ENCODE peak calls at places on chromosomes 7 and 10, in five cellular contexts. One of them, this sample, is unnamed.

GRCh38 chr10:123970207-123970926 is 78.8 kb upstream of the CPXM2 start:
- DNase-seq in fibroblast of lung: no peak
- DNase-seq in astrocyte: no peak
- DNase-seq in endodermal cell: peak; percentile 69
- DNase-seq in colonic mucosa: no peak
- DNase-seq in this sample: peak; percentile 46

GRCh38 chr10:23373156-23373555 is 28.6 kb upstream of the C10orf67 start:
- DNase-seq in fibroblast of lung: no peak
- DNase-seq in astrocyte: no peak
- DNase-seq in endodermal cell: no peak
- DNase-seq in colonic mucosa: no peak
- DNase-seq in this sample: no peak

GRCh38 chr10:122290334-122290733 is 19.2 kb downstream of the BTBD16 start:
- DNase-seq in fibroblast of lung: no peak
- DNase-seq in astrocyte: no peak
- DNase-seq in endodermal cell: no peak
- DNase-seq in colonic mucosa: no peak
- DNase-seq in this sample: no peak

GRCh38 chr7:150778738-150779301 is 21.3 kb downstream of the TMEM176B start:
- DNase-seq in fibroblast of lung: peak; percentile 64
- DNase-seq in astrocyte: peak; percentile 23
- DNase-seq in endodermal cell: peak; percentile 93
- DNase-seq in colonic mucosa: peak; percentile 93
- DNase-seq in this sample: peak; percentile 89

GRCh38 chr10:75469018-75469616 is 37.7 kb downstream of the LRMDA start:
- DNase-seq in fibroblast of lung: peak; percentile 99
- DNase-seq in astrocyte: peak; percentile 89
- DNase-seq in endodermal cell: no peak
- DNase-seq in colonic mucosa: peak; percentile 26
- DNase-seq in this sample: no peak

GRCh38 chr10:103839867-103840746 is 15.3 kb downstream of the SH3PXD2A start:
- DNase-seq in fibroblast of lung: no peak
- DNase-seq in astrocyte: no peak
- DNase-seq in endodermal cell: peak; percentile 98
- DNase-seq in colonic mucosa: peak; percentile 72
- DNase-seq in this sample: no peak

GRCh38 chr7:714251-714671 is 12.2 kb upstream of the DNAAF5 start:
- DNase-seq in fibroblast of lung: no peak
- DNase-seq in astrocyte: no peak
- DNase-seq in endodermal cell: no peak
- DNase-seq in colonic mucosa: no peak
- DNase-seq in this sample: peak; percentile 46

GRCh38 chr10:112953075-112953501 is 3.0 kb downstream of the TCF7L2 start:
- DNase-seq in fibroblast of lung: no peak
- DNase-seq in astrocyte: peak; percentile 26
- DNase-seq in endodermal cell: peak; percentile 76
- DNase-seq in colonic mucosa: peak; percentile 51
- DNase-seq in this sample: peak; percentile 83

GRCh38 chr7:34389332-34390078 is 268.5 kb upstream of the NPSR1 start:
- DNase-seq in fibroblast of lung: no peak
- DNase-seq in astrocyte: no peak
- DNase-seq in endodermal cell: peak; percentile 41
- DNase-seq in colonic mucosa: no peak
- DNase-seq in this sample: no peak

GRCh38 chr10:85646312-85646711 is 720.3 kb downstream of the GRID1 start:
- DNase-seq in fibroblast of lung: no peak
- DNase-seq in astrocyte: peak; percentile 44
- DNase-seq in endodermal cell: peak; percentile 10
- DNase-seq in colonic mucosa: no peak
- DNase-seq in this sample: no peak

GRCh38 chr10:80662429-80663211 is 124.9 kb downstream of the SH2D4B start:
- DNase-seq in fibroblast of lung: peak; percentile 78
- DNase-seq in astrocyte: peak; percentile 59
- DNase-seq in endodermal cell: peak; percentile 97
- DNase-seq in colonic mucosa: peak; percentile 85
- DNase-seq in this sample: peak; percentile 88

GRCh38 chr10:32459072-32459703 is 13.2 kb downstream of the CCDC7 start:
- DNase-seq in fibroblast of lung: no peak
- DNase-seq in astrocyte: no peak
- DNase-seq in endodermal cell: no peak
- DNase-seq in colonic mucosa: no peak
- DNase-seq in this sample: no peak

GRCh38 chr10:88012627-88013026 is 149.2 kb downstream of the PTEN start:
- DNase-seq in fibroblast of lung: no peak
- DNase-seq in astrocyte: no peak
- DNase-seq in endodermal cell: no peak
- DNase-seq in colonic mucosa: no peak
- DNase-seq in this sample: no peak

GRCh38 chr10:24446739-24447138 is 237.8 kb downstream of the KIAA1217 start:
- DNase-seq in fibroblast of lung: peak; percentile 95
- DNase-seq in astrocyte: peak; percentile 98
- DNase-seq in endodermal cell: no peak
- DNase-seq in colonic mucosa: no peak
- DNase-seq in this sample: no peak

GRCh38 chr7:115558186-115558585 is 472.4 kb downstream of the TFEC start:
- DNase-seq in fibroblast of lung: peak; percentile 61
- DNase-seq in astrocyte: peak; percentile 58
- DNase-seq in endodermal cell: no peak
- DNase-seq in colonic mucosa: no peak
- DNase-seq in this sample: no peak

GRCh38 chr7:112092306-112093090 is 113.7 kb downstream of the DOCK4 start:
- DNase-seq in fibroblast of lung: no peak
- DNase-seq in astrocyte: no peak
- DNase-seq in endodermal cell: no peak
- DNase-seq in colonic mucosa: no peak
- DNase-seq in this sample: no peak

GRCh38 chr10:87685832-87686589 is 26.3 kb downstream of the PAPSS2 start:
- DNase-seq in fibroblast of lung: peak; percentile 30
- DNase-seq in astrocyte: no peak
- DNase-seq in endodermal cell: no peak
- DNase-seq in colonic mucosa: no peak
- DNase-seq in this sample: no peak

GRCh38 chr7:30412810-30413504 is 65.6 kb downstream of the NOD1 start:
- DNase-seq in fibroblast of lung: peak; percentile 88
- DNase-seq in astrocyte: peak; percentile 71
- DNase-seq in endodermal cell: peak; percentile 83
- DNase-seq in colonic mucosa: no peak
- DNase-seq in this sample: no peak

GRCh38 chr7:147858421-147858820 is 732.1 kb upstream of the C7orf33 start:
- DNase-seq in fibroblast of lung: no peak
- DNase-seq in astrocyte: no peak
- DNase-seq in endodermal cell: no peak
- DNase-seq in colonic mucosa: no peak
- DNase-seq in this sample: no peak

GRCh38 chr7:8037151-8037550 is 68.6 kb downstream of the GLCCI1 start:
- DNase-seq in fibroblast of lung: no peak
- DNase-seq in astrocyte: peak; percentile 9
- DNase-seq in endodermal cell: no peak
- DNase-seq in colonic mucosa: no peak
- DNase-seq in this sample: no peak

GRCh38 chr10:11611248-11612003 is at the start of gene USP6NL:
- DNase-seq in fibroblast of lung: peak; percentile 78
- DNase-seq in astrocyte: peak; percentile 57
- DNase-seq in endodermal cell: peak; percentile 93
- DNase-seq in colonic mucosa: peak; percentile 92
- DNase-seq in this sample: peak; percentile 97

GRCh38 chr10:72056113-72056512 is 32.2 kb downstream of the SPOCK2 start:
- DNase-seq in fibroblast of lung: no peak
- DNase-seq in astrocyte: no peak
- DNase-seq in endodermal cell: no peak
- DNase-seq in colonic mucosa: no peak
- DNase-seq in this sample: no peak

GRCh38 chr7:26199301-26200112 is 1.0 kb downstream of the HNRNPA2B1 start:
- DNase-seq in fibroblast of lung: peak; percentile 57
- DNase-seq in astrocyte: peak; percentile 30
- DNase-seq in endodermal cell: no peak
- DNase-seq in colonic mucosa: peak; percentile 67
- DNase-seq in this sample: peak; percentile 89

GRCh38 chr7:140003913-140004382 is 58.8 kb downstream of the PARP12 start:
- DNase-seq in fibroblast of lung: peak; percentile 82
- DNase-seq in astrocyte: peak; percentile 26
- DNase-seq in endodermal cell: peak; percentile 87
- DNase-seq in colonic mucosa: peak; percentile 46
- DNase-seq in this sample: no peak

GRCh38 chr10:10138685-10139084 is 879.0 kb upstream of the CELF2 start:
- DNase-seq in fibroblast of lung: peak; percentile 43
- DNase-seq in astrocyte: no peak
- DNase-seq in endodermal cell: no peak
- DNase-seq in colonic mucosa: no peak
- DNase-seq in this sample: no peak

DNA sequence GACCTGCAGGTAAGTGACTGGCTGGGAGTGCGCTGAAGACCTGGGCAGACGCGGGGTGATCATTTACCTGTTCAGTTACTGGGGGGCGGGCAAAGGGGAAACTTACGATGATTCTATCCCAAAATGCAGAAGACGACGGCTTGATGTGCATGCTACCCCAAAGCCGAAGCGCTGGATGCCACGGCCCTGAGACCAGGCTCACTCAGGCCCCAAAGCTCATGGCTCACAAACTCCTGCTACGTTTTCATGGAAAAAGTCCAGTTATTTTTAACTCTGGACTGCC is 200.6 kb downstream of the DIP2C start:
- DNase-seq in fibroblast of lung: no peak
- DNase-seq in astrocyte: no peak
- DNase-seq in endodermal cell: no peak
- DNase-seq in colonic mucosa: no peak
- DNase-seq in this sample: peak; percentile 26
- H3K4me1 ChIP-seq in fibroblast of lung: peaks cover 11% of the 10 kb centered on the region
- H3K4me1 ChIP-seq in astrocyte: peaks cover 19% of the 10 kb centered on the region
- H3K4me1 ChIP-seq in endodermal cell: no peaks in the 10 kb centered on the region
- H3K4me1 ChIP-seq in colonic mucosa: no peaks in the 10 kb centered on the region
- H3K4me1 ChIP-seq in this sample: no peaks in the 10 kb centered on the region

GRCh38 chr7:80088705-80089104 is 45.9 kb upstream of the GNAI1 start:
- DNase-seq in fibroblast of lung: peak; percentile 42
- DNase-seq in astrocyte: peak; percentile 16
- DNase-seq in endodermal cell: no peak
- DNase-seq in colonic mucosa: no peak
- DNase-seq in this sample: no peak

GRCh38 chr7:80082214-80082613 is 52.4 kb upstream of the GNAI1 start:
- DNase-seq in fibroblast of lung: no peak
- DNase-seq in astrocyte: no peak
- DNase-seq in endodermal cell: no peak
- DNase-seq in colonic mucosa: no peak
- DNase-seq in this sample: no peak

GRCh38 chr7:80087051-80087767 is 47.4 kb upstream of the GNAI1 start:
- DNase-seq in fibroblast of lung: peak; percentile 82
- DNase-seq in astrocyte: peak; percentile 93
- DNase-seq in endodermal cell: no peak
- DNase-seq in colonic mucosa: no peak
- DNase-seq in this sample: no peak

GRCh38 chr7:80089341-80089740 is 45.3 kb upstream of the GNAI1 start:
- DNase-seq in fibroblast of lung: peak; percentile 49
- DNase-seq in astrocyte: no peak
- DNase-seq in endodermal cell: no peak
- DNase-seq in colonic mucosa: no peak
- DNase-seq in this sample: no peak

DNA sequence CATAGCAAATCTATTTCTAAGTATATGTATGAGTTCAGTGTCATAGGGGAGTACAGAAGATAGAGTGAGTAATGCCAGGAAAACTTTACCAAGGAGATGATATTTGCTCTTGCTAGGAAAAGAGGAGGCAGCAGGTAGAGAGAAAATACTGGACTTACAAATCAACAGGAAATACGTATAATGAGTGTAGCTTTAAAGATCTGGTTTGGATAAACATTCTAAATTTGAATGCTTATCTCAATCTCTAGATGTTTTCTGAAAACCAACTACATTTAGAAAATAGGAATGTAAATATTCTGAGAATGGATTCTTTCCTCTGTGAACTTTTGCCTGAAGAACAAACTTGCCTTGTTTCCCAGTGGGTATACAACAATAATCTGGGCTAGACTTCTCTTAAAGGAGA is 46.9 kb upstream of the GNAI1 start:
- DNase-seq in fibroblast of lung: peak; percentile 54
- DNase-seq in astrocyte: no peak
- DNase-seq in endodermal cell: no peak
- DNase-seq in colonic mucosa: no peak
- DNase-seq in this sample: no peak
- H3K9ac ChIP-seq in fibroblast of lung: no peak overlapping the region
- H3K9ac ChIP-seq in astrocyte: no peak overlapping the region
- H3K9ac ChIP-seq in endodermal cell: no peak overlapping the region
- H3K9ac ChIP-seq in colonic mucosa: no peak overlapping the region
- H3K9ac ChIP-seq in this sample: no peak overlapping the region

GRCh38 chr7:99579956-99580777 is 17.9 kb upstream of the TMEM225B start:
- DNase-seq in fibroblast of lung: peak; percentile 52
- DNase-seq in astrocyte: peak; percentile 25
- DNase-seq in endodermal cell: peak; percentile 91
- DNase-seq in colonic mucosa: peak; percentile 27
- DNase-seq in this sample: peak; percentile 77
- H3K4me3 ChIP-seq in fibroblast of lung: peak overlapping the region; percentile 66
- H3K4me3 ChIP-seq in astrocyte: peak overlapping the region; percentile 68
- H3K4me3 ChIP-seq in endodermal cell: peak overlapping the region; percentile 82
- H3K4me3 ChIP-seq in colonic mucosa: peak overlapping the region; percentile 57
- H3K4me3 ChIP-seq in this sample: peak overlapping the region; percentile 76

DNA sequence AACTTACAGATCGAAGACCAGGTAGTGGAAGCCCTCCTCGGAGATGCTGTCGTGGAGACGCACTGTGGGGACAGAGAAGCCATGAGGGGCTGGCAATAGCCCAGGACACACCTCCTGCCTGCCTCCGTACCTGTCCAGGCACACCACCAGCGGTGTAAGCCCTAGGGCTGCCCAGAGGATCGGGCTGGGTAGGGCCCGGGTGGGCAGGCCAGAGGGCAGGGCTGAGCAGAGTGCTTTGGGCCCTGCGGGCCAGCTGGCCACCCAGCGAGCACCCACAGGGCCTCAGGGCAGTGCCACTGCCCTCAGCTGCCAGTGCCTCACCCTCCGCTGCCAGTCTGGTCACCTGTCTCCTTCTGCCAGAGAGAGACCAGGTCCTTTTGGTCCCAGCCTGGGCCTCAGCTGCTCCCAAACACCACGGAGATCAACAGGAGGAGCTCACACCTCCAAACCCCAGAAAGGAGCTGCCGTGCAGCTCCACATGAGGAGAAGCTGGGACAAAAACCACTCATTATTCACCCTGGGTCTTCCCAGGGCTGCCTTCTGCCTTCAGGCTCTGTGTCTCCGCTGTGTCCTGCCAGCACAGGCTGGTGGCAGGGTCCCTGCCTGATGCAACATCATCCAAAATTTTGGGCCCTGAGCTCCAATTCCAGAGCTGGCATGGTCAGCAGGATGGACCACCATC is 58.2 kb downstream of the YKT6 start:
- DNase-seq in fibroblast of lung: no peak
- DNase-seq in astrocyte: no peak
- DNase-seq in endodermal cell: no peak
- DNase-seq in colonic mucosa: no peak
- DNase-seq in this sample: no peak
- H3K4me1 ChIP-seq in fibroblast of lung: peaks cover 26% of the 10 kb centered on the region
- H3K4me1 ChIP-seq in astrocyte: peaks cover 30% of the 10 kb centered on the region
- H3K4me1 ChIP-seq in endodermal cell: no peaks in the 10 kb centered on the region
- H3K4me1 ChIP-seq in colonic mucosa: no peaks in the 10 kb centered on the region
- H3K4me1 ChIP-seq in this sample: peaks cover 6% of the 10 kb centered on the region

This sample was measured in kidney.